ENCODE peak calls at places on chromosome 13, in seven cellular contexts. X is progenitor cell of endocrine pancreas, M is IMR-90, D is mammary epithelial cell, K is psoas muscle, L is fibroblast of the aortic adventitia, I is kidney epithelial cell. O is an unnamed sample.

GRCh38 chr13:75132800-75133695 is 348.9 kb downstream of the TBC1D4 start:
- DNase-seq in X (no peak), M (no peak), D (peak), K (no peak), L (peak), I (no peak), O (no peak)

GRCh38 chr13:40818926-40819325 is 29.5 kb downstream of the SLC25A15 start:
- DNase-seq in X (no peak), M (no peak), D (no peak), K (no peak), L (no peak), I (no peak), O (no peak)

GRCh38 chr13:95352486-95352885 is 51.2 kb upstream of the ABCC4 start:
- DNase-seq in X (no peak), M (no peak), D (no peak), K (no peak), L (no peak), I (no peak), O (no peak)

GRCh38 chr13:35489050-35489449 is 12.6 kb upstream of the MAB21L1 start:
- DNase-seq in X (no peak), M (no peak), D (no peak), K (no peak), L (no peak), I (no peak), O (peak)

GRCh38 chr13:32669030-32669646 is 82.9 kb downstream of the PDS5B start:
- DNase-seq in X (no peak), M (peak), D (peak), K (no peak), L (peak), I (peak), O (no peak)

GRCh38 chr13:54187461-54187860 is 1158.8 kb downstream of the OLFM4 start:
- DNase-seq in X (no peak), M (no peak), D (no peak), K (no peak), L (no peak), I (no peak), O (no peak)

GRCh38 chr13:87166348-87166747 is 504.8 kb upstream of the SLITRK5 start:
- DNase-seq in X (no peak), M (no peak), D (no peak), K (no peak), L (no peak), I (no peak), O (no peak)

GRCh38 chr13:27053235-27053884 is 118.3 kb downstream of the USP12 start:
- DNase-seq in X (no peak), M (no peak), D (peak), K (no peak), L (no peak), I (no peak), O (no peak)

GRCh38 chr13:35964764-35965163 is 166.4 kb downstream of the DCLK1 start:
- DNase-seq in X (no peak), M (peak), D (no peak), K (no peak), L (peak), I (no peak), O (no peak)

GRCh38 chr13:66657165-66657895 is 572.8 kb downstream of the PCDH9 start:
- DNase-seq in X (no peak), M (peak), D (peak), K (peak), L (peak), I (peak), O (peak)

GRCh38 chr13:57698851-57699250 is 67.3 kb downstream of the PCDH17 start:
- DNase-seq in X (no peak), M (no peak), D (no peak), K (no peak), L (no peak), I (no peak), O (no peak)

GRCh38 chr13:67204731-67205130 is 25.4 kb downstream of the PCDH9 start:
- DNase-seq in X (no peak), M (no peak), D (no peak), K (no peak), L (peak), I (no peak), O (no peak)

GRCh38 chr13:45681101-45681500 is 21.0 kb upstream of the CBY2 start:
- DNase-seq in X (no peak), M (no peak), D (no peak), K (no peak), L (no peak), I (no peak), O (no peak)

GRCh38 chr13:34750078-34750703 is 191.9 kb upstream of the NBEA start:
- DNase-seq in X (no peak), M (no peak), D (peak), K (no peak), L (no peak), I (no peak), O (no peak)

GRCh38 chr13:50170447-50171037 is 155.3 kb downstream of the KCNRG start:
- DNase-seq in X (no peak), M (peak), D (peak), K (no peak), L (peak), I (no peak), O (no peak)
- TF ChIP-seq CTCF in X (no peak), M (peak), D (peak), K (peak), L (peak), I (no peak), O (peak)

DNA sequence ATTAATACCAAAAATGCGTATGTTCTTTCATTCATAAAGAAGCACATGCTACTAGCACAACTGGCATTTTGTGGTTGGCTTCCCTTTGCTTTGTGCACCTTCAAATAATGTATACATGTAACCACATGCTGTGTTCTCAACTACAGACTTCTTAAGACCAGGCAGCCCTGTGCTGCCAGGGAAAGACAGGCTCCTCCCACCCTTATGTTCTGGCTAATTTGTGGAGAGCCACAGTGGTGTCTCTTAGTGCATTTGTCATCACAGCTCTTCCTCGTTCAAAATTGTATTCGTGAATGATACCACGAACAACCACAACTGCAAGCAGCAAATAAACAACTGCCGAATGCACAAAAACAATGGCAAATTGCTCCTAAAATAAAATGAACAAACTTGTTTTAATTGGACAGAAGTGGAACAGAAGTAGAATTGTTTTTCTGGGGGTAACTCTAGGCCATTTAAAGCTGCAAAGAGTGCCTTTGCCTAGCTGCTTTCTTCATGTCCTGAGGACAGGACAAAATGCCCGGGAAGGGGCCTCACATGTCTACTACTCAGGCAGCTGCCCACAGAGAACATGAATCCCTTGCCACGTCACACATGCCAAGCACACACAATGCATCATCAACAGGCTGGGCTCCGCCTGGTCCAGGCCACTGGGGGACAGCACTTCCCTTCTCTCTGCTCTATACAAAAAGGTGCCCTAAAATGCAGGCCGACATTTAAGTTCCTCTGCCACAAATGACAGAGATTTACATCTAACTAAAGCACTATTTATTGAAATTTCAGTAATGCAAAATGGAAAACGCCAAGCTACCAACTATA is 21.7 kb downstream of the IRS2 start:
- DNase-seq in X (no peak), M (peak), D (peak), K (peak), L (no peak), I (no peak), O (no peak)
- TF ChIP-seq CTCF in X (no peak), M (peak), D (peak), K (peak), L (no peak), I (peak), O (peak)

GRCh38 chr13:93248627-93249047 is 22.0 kb downstream of the GPC6 start:
- DNase-seq in X (peak), M (peak), D (no peak), K (no peak), L (peak), I (no peak), O (no peak)
- TF ChIP-seq CTCF in X (peak), M (no peak), D (no peak), K (no peak), L (peak), I (peak), O (peak)

DNA sequence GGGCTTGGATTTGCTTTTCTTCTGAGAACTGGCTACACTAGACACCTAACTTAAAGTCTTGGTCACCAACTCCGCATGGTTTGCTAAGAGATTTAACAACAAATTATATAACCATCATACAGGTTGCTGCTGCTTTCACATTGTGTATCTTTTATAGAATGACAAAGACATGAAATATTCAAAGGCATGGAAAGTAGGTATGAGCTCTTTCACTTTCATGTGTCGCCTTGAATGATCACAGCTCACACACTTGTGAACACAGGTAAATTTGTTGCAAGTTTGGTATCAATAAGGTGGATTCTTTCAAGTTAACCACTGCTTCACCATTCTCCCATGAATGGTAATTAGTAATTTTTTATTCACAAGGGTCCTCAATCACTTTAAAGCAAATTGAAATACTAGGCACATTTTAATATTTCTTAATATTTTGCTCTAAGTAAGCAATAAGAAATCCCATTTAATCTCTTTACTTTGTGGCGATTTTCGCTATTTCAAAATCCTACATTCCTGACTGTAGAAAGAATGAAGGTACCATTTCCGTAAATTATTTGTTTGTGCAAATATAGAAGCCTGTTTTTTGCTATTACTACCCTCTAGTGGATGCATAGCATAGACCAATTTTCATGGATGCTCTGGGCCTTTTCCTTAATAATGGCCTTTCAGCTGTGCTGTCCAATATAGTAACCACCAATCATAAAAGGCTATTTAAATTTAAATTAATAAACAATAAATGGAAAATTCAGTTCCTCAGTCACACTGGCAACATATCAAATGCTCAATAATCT is 45.5 kb upstream of the FREM2 start:
- DNase-seq in X (no peak), M (no peak), D (no peak), K (no peak), L (no peak), I (no peak), O (no peak)
- TF ChIP-seq CTCF in X (peak), M (peak), D (peak), K (no peak), L (peak), I (no peak), O (no peak)

GRCh38 chr13:37107868-37108267 is 2.4 kb upstream of the CSNK1A1L start:
- DNase-seq in X (no peak), M (no peak), D (peak), K (no peak), L (no peak), I (no peak), O (no peak)

GRCh38 chr13:37105251-37105714 is at the start of gene CSNK1A1L:
- DNase-seq in X (no peak), M (no peak), D (no peak), K (no peak), L (no peak), I (no peak), O (no peak)

GRCh38 chr13:37106642-37107041 is 1.2 kb upstream of the CSNK1A1L start:
- DNase-seq in X (no peak), M (peak), D (peak), K (no peak), L (no peak), I (no peak), O (no peak)

GRCh38 chr13:37109080-37109678 is 3.7 kb upstream of the CSNK1A1L start:
- DNase-seq in X (no peak), M (peak), D (peak), K (no peak), L (peak), I (no peak), O (no peak)
- TF ChIP-seq CTCF in X (peak), M (peak), D (peak), K (peak), L (peak), I (peak), O (peak)

DNA sequence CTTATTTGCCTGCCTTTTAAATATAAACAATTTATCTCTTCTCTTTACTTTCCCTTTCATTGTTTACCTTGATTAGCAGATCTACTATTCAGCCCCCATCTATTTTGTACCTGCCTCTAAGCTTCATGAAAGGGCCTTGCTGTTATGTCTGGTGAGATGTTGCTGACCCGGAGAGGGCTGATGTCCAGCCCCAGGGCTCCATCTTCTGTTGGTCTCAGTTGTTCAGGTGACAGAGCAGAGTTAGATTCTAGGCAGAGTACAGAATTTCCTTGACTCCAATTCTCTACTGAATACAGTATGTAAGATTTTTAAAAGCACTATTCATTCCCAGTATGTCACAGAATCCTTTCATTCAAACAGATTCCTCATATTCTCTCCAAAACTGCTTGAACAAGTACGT is 158.9 kb downstream of the GPC5 start:
- DNase-seq in X (no peak), M (no peak), D (no peak), K (no peak), L (no peak), I (no peak), O (no peak)
- TF ChIP-seq CTCF in X (no peak), M (no peak), D (no peak), K (no peak), L (no peak), I (no peak), O (no peak)

GRCh38 chr13:101917833-101918755 is 465.6 kb downstream of the ITGBL1 start:
- DNase-seq in X (no peak), M (no peak), D (no peak), K (no peak), L (no peak), I (no peak), O (no peak)
- TF ChIP-seq CTCF in X (no peak), M (no peak), D (no peak), K (no peak), L (no peak), I (no peak), O (no peak)

GRCh38 chr13:51262501-51263211 is 40.5 kb downstream of the FAM124A start:
- DNase-seq in X (no peak), M (no peak), D (no peak), K (no peak), L (no peak), I (no peak), O (no peak)
- TF ChIP-seq CTCF in X (peak), M (no peak), D (no peak), K (no peak), L (peak), I (no peak), O (no peak)

DNA sequence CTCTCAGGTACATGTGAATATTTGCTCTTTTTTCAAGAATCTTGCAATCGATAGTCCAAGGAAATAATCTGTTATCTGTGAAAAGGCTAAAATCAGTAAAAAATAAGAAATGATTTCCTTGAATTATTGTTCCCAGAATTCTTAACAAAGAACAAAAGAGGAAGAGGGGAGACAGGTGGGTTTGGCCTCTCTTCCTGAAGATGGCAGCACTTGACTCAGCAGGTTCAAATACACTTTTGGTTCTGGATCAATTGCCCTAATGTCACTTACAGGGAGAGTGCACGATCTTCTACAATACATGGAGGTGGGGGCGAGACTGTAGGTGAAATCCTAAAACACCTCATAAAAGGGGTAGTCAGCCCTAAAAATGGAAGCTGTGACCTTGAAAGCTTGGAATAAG is 358.7 kb downstream of the IRS2 start:
- DNase-seq in X (no peak), M (no peak), D (no peak), K (no peak), L (no peak), I (no peak), O (no peak)
- TF ChIP-seq CTCF in X (peak), M (no peak), D (peak), K (no peak), L (no peak), I (no peak), O (no peak)

O was measured in BJ.